ENCODE peak calls at places on chromosome 6, in five cellular contexts. I, O, Q, V and F are unnamed samples.

GRCh38 chr6:155894262-155894661 is 438.6 kb upstream of the NOX3 start:
- DNase-seq in I (no peak), O (no peak), Q (no peak), V (no peak), F (no peak)

GRCh38 chr6:39086294-39086693 is 28.7 kb downstream of the SAYSD1 start:
- DNase-seq in I (no peak), O (peak), Q (no peak), V (no peak), F (no peak)

GRCh38 chr6:55916188-55916587 is 40.8 kb upstream of the BMP5 start:
- DNase-seq in I (no peak), O (no peak), Q (no peak), V (no peak), F (no peak)

GRCh38 chr6:111793711-111794111 is 79.5 kb downstream of the FYN start:
- DNase-seq in I (no peak), O (peak), Q (no peak), V (no peak), F (no peak)

GRCh38 chr6:87698618-87699017 is 3.4 kb downstream of the AKIRIN2 start:
- DNase-seq in I (no peak), O (peak), Q (no peak), V (no peak), F (no peak)

GRCh38 chr6:65259080-65259479 is 447.9 kb downstream of the EYS start:
- DNase-seq in I (peak), O (no peak), Q (no peak), V (no peak), F (no peak)

GRCh38 chr6:90249458-90249857 is 47.2 kb downstream of the BACH2 start:
- DNase-seq in I (no peak), O (no peak), Q (no peak), V (no peak), F (no peak)

GRCh38 chr6:44217332-44218143 is 812 bp downstream of the MYMX start:
- DNase-seq in I (no peak), O (no peak), Q (no peak), V (no peak), F (peak)

GRCh38 chr6:159713984-159714383 is 13.3 kb upstream of the WTAP start:
- DNase-seq in I (no peak), O (no peak), Q (no peak), V (no peak), F (no peak)

GRCh38 chr6:56752009-56752408 is 109.3 kb upstream of the DST start:
- DNase-seq in I (no peak), O (no peak), Q (no peak), V (peak), F (no peak)

GRCh38 chr6:90103056-90103793 is 193.4 kb downstream of the BACH2 start:
- DNase-seq in I (no peak), O (peak), Q (no peak), V (no peak), F (no peak)

GRCh38 chr6:74991573-74992332 is 214.1 kb downstream of the COL12A1 start:
- DNase-seq in I (no peak), O (no peak), Q (no peak), V (peak), F (no peak)

GRCh38 chr6:142942805-142943227 is 2.2 kb downstream of the HIVEP2 start:
- DNase-seq in I (peak), O (peak), Q (no peak), V (no peak), F (no peak)

GRCh38 chr6:13242590-13242989 is 85.7 kb downstream of the TBC1D7 start:
- DNase-seq in I (no peak), O (no peak), Q (no peak), V (no peak), F (no peak)

GRCh38 chr6:33797635-33798342 is 6.0 kb downstream of the MLN start:
- DNase-seq in I (no peak), O (no peak), Q (no peak), V (no peak), F (no peak)

DNA sequence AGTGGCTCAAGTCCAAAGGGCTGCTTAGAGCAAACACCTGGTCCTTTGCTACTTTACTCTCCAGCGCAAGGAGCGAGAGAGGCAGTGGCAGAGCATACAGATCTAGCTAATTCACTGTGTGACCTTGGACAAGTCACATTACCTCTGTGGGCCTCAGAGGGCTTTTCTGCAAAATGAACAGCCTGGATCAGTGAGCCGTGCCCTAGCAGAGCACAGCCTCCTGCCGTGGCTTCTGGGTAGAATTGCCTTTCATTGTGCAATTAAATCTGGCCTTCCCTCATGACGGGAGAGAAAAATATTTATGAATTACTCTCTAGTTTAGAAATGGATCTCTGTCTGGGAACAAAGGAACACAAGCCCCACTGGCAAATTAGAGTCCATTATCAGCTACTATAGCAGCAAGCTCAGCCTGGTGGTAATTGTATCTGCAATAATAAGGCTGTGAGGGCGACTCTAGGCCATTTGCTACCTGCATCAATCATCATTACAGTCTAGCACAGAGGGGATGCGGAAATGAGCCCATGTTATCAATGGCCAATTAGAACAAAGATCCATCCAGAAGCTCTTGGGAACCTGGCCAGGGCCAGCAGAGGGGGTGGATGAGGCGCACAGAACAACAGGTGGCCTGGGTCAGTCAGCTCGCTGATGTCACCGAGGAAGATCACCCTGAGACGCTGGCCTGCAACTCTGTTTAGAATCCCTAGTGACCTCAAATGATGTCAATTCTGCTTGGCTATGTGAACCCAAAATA is 114.2 kb upstream of the LY86 start:
- DNase-seq in I (no peak), O (no peak), Q (no peak), V (no peak), F (no peak)
- TF ChIP-seq CTCF in I (no peak), O (no peak), Q (no peak), V (no peak), F (no peak)

GRCh38 chr6:80523531-80523970 is 417.1 kb downstream of the BCKDHB start:
- DNase-seq in I (peak), O (no peak), Q (peak), V (no peak), F (no peak)
- TF ChIP-seq CTCF in I (peak), O (no peak), Q (peak), V (no peak), F (no peak)

DNA sequence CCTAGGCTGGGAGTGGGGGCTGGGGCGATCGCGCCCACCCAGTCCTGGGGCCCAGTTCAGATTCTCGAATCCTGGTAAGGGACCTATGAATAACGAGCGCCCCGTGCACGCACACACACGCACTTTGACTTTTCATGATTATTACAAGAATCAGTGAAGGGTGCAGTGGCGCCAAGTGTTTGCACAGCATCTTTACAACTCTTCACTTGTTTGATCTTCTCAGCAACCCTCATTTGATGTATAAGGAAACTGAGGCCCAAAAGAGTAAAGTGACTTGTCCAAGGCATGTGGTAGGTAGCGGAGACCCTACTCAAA is 863 bp upstream of the LRFN2 start:
- DNase-seq in I (no peak), O (no peak), Q (no peak), V (no peak), F (no peak)
- TF ChIP-seq CTCF in I (peak), O (no peak), Q (no peak), V (no peak), F (no peak)

DNA sequence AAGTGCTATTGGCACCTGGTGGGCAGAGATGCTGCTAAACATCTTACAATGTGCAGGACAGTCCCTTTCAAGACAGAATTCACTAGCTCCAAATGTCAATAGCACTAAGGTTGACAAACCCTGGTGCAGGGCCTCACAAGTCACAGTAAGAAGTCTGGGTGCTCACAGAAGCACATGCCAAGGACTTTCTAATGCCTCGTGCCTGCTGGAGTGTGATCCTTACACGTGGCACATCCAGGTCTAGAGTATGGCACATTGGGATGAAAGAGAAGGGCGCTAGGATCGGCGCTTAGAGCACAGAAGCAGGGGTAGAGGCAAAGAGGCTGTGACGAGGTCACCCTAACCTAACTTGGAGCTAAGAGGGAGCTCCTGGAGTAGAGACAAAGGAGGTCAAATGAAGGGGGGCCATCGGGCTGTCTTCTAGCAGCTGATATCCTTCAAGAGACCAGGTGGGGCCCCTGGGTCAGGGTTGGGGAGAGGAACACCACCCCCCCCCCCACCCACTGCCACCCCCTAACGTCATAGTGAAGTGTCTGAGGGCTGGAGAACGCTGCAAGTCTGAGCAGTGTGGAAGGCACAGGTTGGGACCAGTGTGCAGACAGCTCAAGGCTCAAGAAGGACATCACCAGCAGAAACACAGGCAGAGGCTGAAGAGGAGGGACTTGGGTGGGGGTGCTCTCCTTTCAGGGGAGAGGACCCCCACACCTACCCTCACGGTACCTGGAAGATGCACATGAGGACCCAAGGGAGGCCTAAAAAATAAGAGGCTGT is 97.7 kb upstream of the MRPS10 start:
- DNase-seq in I (no peak), O (no peak), Q (no peak), V (no peak), F (no peak)
- TF ChIP-seq CTCF in I (no peak), O (no peak), Q (no peak), V (no peak), F (no peak)

DNA sequence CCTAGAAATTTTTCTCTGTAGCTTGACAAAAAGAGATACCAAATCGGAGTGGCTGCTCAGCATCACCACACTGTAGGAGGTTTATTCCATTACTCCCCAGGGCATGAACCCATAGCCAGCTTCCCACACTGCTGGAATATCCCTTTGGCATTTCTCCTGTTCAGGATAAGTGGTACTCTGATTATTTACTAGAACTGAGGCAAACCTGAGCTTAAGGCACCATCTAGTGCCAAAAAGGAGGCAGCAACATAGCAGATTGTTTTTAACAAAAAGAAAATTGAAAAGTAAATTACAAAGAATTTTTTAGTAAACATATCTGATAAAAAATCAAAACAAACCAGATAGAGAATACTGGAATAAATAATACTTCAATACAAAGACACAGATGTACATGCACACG is 181.7 kb downstream of the WDR27 start:
- DNase-seq in I (no peak), O (no peak), Q (no peak), V (peak), F (no peak)
- TF ChIP-seq CTCF in I (peak), O (no peak), Q (peak), V (peak), F (peak)

DNA sequence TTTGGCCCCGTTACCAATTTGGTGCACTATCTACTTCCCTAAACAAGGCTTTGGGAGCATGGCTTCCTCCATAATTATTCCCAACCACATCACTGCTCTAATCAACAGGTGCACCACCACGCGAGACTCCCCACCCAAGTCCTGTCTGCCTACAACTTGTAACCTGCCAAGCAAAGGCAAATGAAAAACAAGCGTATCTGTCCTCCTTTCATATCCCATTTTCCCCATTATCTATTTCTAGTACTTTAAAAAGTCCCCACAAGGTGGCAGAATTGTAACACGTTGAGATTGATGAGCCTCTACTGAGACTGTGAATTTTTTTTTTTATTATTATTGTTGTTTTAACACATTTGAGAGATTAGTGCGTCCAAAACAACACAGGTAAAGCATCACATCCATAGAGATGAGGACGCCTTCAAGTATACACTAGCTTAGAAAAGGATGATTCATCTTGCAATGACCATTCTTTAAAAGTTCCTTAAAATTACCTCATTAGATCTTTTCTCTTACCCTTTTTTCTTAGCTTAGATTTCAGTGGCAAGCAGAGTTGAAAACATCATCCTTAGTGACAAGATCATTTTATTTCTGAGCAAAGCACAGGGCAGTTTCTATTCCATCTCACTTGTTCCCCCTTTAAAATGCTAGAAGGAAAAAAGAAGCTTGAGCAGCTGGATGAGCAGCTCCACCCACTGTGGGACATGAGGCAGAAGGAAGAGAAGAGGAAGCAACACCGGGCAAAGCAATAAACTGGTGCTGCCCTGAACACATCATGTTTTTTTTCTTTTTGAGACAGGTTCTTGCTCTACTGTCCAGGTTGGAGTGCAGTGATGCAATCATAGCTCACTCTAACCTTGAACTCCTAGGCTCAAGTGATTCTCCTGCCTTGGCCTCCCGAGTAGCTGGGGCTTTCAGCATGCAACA is 210.8 kb downstream of the ARHGAP18 start:
- DNase-seq in I (peak), O (peak), Q (peak), V (no peak), F (peak)
- TF ChIP-seq CTCF in I (peak), O (peak), Q (peak), V (peak), F (peak)

GRCh38 chr6:157669747-157670216 is 153.3 kb upstream of the SNX9 start:
- DNase-seq in I (peak), O (no peak), Q (peak), V (peak), F (peak)
- TF ChIP-seq CTCF in I (no peak), O (no peak), Q (peak), V (peak), F (no peak)

DNA sequence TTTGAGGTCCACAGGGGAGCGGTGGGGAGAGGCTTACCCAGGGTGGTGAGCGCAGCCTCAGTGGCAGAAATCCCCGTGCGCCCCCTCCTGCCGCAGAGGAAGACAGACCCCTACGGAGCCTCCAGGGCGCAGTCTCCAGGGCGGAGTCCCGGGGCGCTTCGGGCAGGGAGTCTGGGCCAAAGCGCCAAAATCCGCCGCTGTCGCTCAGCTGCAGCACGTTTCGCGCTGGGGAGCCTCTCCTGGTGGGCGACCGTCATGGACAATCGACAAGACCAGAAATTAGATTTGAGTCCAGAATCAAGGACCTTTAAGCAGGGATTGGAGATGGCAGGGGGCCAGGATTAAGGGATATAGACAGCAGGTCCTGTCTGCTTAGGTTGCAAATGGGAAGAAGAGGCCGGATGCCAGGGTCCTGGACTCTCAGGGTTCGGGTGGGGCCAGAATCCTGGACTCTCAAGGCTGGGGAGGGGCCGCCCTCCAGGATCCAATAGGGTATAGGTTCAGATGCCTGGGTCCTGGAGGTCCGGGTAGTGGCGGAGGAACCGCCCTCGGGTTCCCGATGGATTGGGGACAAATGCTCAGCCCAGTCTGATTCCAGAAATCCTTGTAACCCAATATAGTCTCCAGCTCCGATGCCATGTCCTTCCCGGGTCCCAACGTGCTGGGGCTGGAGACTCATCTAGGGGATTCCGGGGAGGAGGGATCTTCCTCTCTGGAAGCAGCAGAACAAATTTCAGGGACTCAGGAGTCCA is 7.9 kb upstream of the HLA-E start:
- DNase-seq in I (no peak), O (no peak), Q (no peak), V (no peak), F (no peak)
- TF ChIP-seq CTCF in I (no peak), O (no peak), Q (no peak), V (no peak), F (no peak)